ENCODE peak calls at places on chromosome 2, in four cellular contexts. T is K562, B is GM12878, H is H1. O is an unnamed sample.

GRCh38 chr2:239751719-239752355 is 273.3 kb downstream of the NDUFA10 start:
- DNase-seq in T (no peak), B (no peak), H (no peak), O (no peak)

GRCh38 chr2:708667-709066 is 31.5 kb upstream of the TMEM18 start:
- DNase-seq in T (no peak), B (no peak), H (no peak), O (no peak)

GRCh38 chr2:15421761-15422160 is 139.4 kb downstream of the NBAS start:
- DNase-seq in T (no peak), B (no peak), H (no peak), O (no peak)

GRCh38 chr2:233059797-233060499 is at the start of gene INPP5D:
- DNase-seq in T (no peak), B (no peak), H (no peak), O (no peak)

GRCh38 chr2:201070966-201071304 is 536 bp downstream of the HYCC2 start:
- DNase-seq in T (no peak), B (no peak), H (no peak), O (no peak)

GRCh38 chr2:102318437-102318836 is 7.1 kb downstream of the IL1RL1 start:
- DNase-seq in T (no peak), B (no peak), H (no peak), O (no peak)

GRCh38 chr2:101306410-101306809 is 2.1 kb downstream of the RNF149 start:
- DNase-seq in T (peak; percentile 41), B (no peak), H (no peak), O (no peak)

GRCh38 chr2:185689906-185690539 is 48.6 kb upstream of the FSIP2 start:
- DNase-seq in T (no peak), B (no peak), H (no peak), O (peak; percentile 13)

GRCh38 chr2:42964444-42965081 is 172.2 kb upstream of the HAAO start:
- DNase-seq in T (no peak), B (no peak), H (no peak), O (no peak)

GRCh38 chr2:96103906-96104861 is 12.2 kb downstream of the ADRA2B start:
- DNase-seq in T (no peak), B (no peak), H (peak; percentile 35), O (no peak)

GRCh38 chr2:12684471-12684936 is 32.2 kb upstream of the TRIB2 start:
- DNase-seq in T (no peak), B (no peak), H (no peak), O (no peak)

GRCh38 chr2:174763793-174764179 is 486 bp downstream of the CHRNA1 start:
- DNase-seq in T (no peak), B (no peak), H (no peak), O (no peak)

GRCh38 chr2:199471443-199472057 is 13.8 kb upstream of the SATB2 start:
- DNase-seq in T (peak; percentile 76), B (no peak), H (peak; percentile 94), O (no peak)

GRCh38 chr2:10537522-10538195 is 89.5 kb upstream of the ODC1 start:
- DNase-seq in T (no peak), B (no peak), H (no peak), O (no peak)

GRCh38 chr2:68943581-68944568 is 8.8 kb downstream of the GKN2 start:
- DNase-seq in T (peak; percentile 29), B (no peak), H (peak; percentile 88), O (peak; percentile 34)

DNA sequence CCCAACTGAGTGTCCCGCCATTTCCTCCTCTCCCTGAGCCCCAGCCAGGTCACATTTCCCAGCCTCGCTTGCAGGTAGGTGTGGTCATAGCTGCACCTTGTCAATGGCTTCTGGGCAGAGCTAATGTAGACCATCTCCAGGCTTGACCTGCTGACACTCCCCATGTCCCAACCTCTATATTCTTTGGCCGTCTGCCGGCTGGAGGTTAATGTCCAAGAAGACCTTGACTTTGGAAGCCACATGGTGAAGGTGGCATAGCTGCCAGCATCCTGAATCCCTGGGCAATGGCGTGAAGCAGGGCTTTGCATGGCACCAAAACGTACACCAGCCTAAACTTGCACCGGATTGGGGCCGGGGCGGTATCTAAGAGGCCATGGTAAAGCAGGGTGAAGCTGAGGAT is 88.3 kb downstream of the SPP2 start:
- DNase-seq in T (no peak), B (no peak), H (no peak), O (no peak)
- TF ChIP-seq SRF in T (no peak), B (no peak), H (no peak), O (no peak)

GRCh38 chr2:31012384-31012783 is 125.9 kb downstream of the GALNT14 start:
- DNase-seq in T (no peak), B (no peak), H (no peak), O (no peak)

GRCh38 chr2:31011565-31011964 is 126.7 kb downstream of the GALNT14 start:
- DNase-seq in T (no peak), B (no peak), H (no peak), O (no peak)

GRCh38 chr2:31008571-31009114 is 129.6 kb downstream of the GALNT14 start:
- DNase-seq in T (no peak), B (no peak), H (no peak), O (no peak)

GRCh38 chr2:31018280-31018679 is 120.0 kb downstream of the GALNT14 start:
- DNase-seq in T (no peak), B (no peak), H (no peak), O (no peak)

DNA sequence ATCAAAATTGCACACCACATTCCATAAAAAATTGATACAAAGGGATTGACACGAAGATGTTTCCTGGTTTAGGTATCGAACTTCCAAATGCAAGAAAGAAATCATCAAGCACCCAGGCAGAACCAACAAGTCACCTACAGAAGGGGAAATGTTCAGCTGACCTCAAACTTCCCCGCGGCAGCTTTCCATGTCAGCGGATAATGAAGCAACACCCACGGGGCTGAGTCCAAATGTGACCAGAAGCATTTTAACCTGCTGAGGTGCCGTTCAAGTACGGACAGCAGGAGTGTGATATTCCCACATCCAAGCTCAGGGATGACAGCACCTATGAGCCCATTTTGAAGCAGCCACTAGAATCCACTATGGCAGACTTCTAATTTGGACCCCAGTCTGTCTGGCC is 124.9 kb downstream of the GALNT14 start:
- DNase-seq in T (no peak), B (no peak), H (no peak), O (no peak)
- H3K4me2 ChIP-seq in T (no peak overlapping the region), B (no peak overlapping the region), H (no peak overlapping the region), O (no peak overlapping the region)

DNA sequence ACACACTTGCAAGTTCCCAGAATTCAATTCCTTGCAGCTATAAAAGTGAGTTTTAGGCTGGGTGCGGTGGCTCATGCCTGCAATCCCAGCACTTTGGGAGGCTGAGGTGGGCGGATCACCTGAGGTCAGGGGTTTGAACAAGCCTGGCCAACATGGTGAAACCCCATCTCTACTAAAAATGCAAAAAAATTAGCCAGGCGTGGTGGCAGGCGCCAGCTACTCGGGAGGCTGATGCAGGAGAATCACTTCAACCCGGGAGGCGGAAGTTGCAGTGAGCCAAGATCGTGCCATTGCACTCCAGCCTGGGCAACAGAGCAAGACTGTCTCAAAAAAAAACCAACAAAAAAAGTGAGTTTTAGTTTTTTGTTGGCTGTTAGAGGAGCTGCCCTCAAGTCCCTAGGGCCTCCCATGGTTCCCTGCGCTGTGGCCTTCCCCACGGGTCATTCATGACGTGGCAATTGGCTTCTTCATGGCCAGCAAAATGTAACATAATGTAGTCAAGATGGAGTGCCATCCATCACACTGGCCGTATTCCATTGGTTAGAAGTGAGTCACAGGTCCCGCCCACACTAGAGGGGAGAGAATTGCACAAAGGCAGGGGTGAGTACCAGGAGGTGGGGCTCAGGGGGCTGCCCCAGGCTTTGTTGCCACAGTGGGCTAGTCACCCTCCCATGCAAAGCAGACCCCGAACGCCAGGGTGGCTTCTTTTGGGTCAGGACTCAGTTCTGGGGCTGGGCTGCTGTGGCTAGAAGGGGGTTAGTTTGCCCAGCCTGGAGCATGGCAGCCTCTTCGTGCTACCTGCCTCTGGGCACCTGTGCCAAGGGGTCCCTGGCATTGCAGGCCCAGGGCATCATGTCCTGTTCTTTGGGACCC is 37.7 kb upstream of the INHBB start:
- DNase-seq in T (peak; percentile 35), B (peak; percentile 35), H (no peak), O (no peak)
- TF ChIP-seq SRF in T (no peak), B (no peak), H (no peak), O (no peak)

DNA sequence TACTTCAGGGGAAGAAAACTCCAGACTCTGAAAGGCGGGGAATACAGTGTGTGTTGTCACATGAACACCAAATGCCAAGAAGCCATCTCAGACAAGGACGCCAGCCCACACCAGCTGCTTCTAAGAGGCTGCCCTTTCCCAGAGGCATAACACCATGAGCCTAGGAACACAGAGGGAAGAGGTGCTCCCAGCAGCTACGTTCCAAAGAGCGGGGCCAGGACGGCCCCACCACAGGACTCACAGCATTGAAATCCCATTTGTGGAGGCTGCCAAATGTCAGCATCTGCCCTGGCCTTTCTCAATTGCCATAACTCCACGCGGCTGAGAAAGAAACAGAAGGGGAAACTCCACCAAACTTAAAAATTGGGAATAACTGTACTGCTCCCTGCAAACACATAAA is 20.1 kb upstream of the ID2 start:
- DNase-seq in T (no peak), B (no peak), H (no peak), O (no peak)
- H3K4me2 ChIP-seq in T (peak overlapping the region; percentile 7), B (no peak overlapping the region), H (no peak overlapping the region), O (peak overlapping the region; percentile 70)

DNA sequence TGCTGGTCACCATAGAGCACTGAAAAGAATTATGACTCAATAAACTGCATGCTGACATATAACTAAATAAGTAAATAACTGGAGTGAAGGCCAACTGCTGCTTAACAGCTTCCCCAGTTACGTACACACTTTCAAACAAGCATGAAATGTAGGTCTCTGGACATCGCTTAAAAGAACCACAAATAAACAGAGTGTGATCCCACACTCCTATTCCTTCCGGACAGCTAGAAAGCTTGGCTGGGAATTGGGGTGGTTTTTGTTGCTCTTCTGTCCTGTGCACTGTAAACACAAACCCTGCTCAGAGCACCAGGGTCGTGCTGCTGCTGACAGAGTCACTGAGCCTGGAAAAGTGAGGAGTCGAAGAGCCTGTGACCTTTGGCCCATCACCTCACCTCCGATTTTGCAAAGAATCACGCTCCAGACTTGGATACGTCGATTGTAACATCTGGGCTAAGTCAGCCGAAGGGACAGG is 162.7 kb upstream of the NT5C1B start:
- DNase-seq in T (no peak), B (no peak), H (no peak), O (no peak)
- TF ChIP-seq SRF in T (no peak), B (no peak), H (no peak), O (no peak)

GRCh38 chr2:60806595-60806987 is 50.5 kb downstream of the PAPOLG start:
- DNase-seq in T (no peak), B (no peak), H (peak; percentile 8), O (no peak)

GRCh38 chr2:60804473-60804872 is 48.4 kb downstream of the PAPOLG start:
- DNase-seq in T (no peak), B (no peak), H (peak; percentile 46), O (no peak)

GRCh38 chr2:60811491-60812370 is 55.7 kb downstream of the PAPOLG start:
- DNase-seq in T (no peak), B (no peak), H (no peak), O (no peak)

GRCh38 chr2:60806988-60807681 is 51.1 kb downstream of the PAPOLG start:
- DNase-seq in T (peak; percentile 70), B (peak; percentile 75), H (peak; percentile 35), O (no peak)

DNA sequence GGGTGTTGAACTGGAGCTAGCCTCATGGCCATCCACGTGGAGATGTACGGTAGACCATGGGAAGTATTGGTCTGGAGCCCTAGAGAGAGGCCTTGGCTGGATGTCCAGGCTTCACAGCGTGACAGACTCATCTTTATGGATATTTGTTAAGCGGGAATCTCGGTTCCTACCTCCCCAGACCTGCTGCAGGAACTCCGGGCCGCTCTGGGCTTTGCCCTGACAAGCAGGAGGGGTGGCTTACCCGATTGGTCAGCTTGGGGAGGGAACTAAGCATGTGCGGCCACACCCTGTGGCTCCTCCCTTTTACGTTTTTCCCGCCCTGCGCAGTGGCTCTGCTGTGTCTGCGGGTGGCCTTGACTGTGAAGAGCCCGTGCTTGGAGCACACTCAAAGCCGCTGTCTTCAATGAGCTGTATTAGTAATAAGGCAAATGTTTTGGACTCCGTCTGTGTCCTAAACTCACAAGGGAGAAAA is 52.3 kb downstream of the PAPOLG start:
- DNase-seq in T (peak; percentile 91), B (no peak), H (peak; percentile 48), O (no peak)
- H3K4me2 ChIP-seq in T (peak overlapping the region; percentile 68), B (no peak overlapping the region), H (no peak overlapping the region), O (no peak overlapping the region)